ENCODE peak calls at places on chromosomes 4 and X, in ten cellular contexts. Y is suprapubic skin, L is transverse colon, J is HepG2, S is GM12878, M is upper lobe of left lung, Z is HCT116, P is heart left ventricle, W is IMR-90, Q is body of pancreas. D is an unnamed sample. For H3K4me1, the result is how much of the 10 kb centered on the place peaks cover.

GRCh38 chr4:139734201-139734874 is 68.7 kb downstream of the MGST2 start:
- DNase-seq in Y (no peak), L (no peak), J (no peak), S (no peak), M (no peak), Z (no peak), P (no peak), W (peak), Q (peak), D (no peak)

GRCh38 chrX:20620301-20620700 is 353.6 kb upstream of the RPS6KA3 start:
- DNase-seq in Y (no peak), L (no peak), J (no peak), S (no peak), M (no peak), Z (peak), P (no peak), W (no peak), Q (no peak), D (no peak)

GRCh38 chr4:26218677-26219181 is 102.1 kb upstream of the RBPJ start:
- DNase-seq in Y (no peak), L (no peak), J (no peak), S (peak), M (no peak), Z (no peak), P (no peak), W (no peak), Q (no peak), D (no peak)

GRCh38 chrX:30888526-30889146 is 418 bp downstream of the TAB3 start:
- DNase-seq in Y (no peak), L (peak), J (no peak), S (no peak), M (no peak), Z (no peak), P (no peak), W (no peak), Q (peak), D (no peak)

GRCh38 chrX:120749141-120749846 is 119.4 kb upstream of the C1GALT1C1 start:
- DNase-seq in Y (no peak), L (peak), J (no peak), S (no peak), M (no peak), Z (no peak), P (no peak), W (no peak), Q (no peak), D (no peak)

GRCh38 chr4:158006973-158007372 is 165.9 kb downstream of the GASK1B start:
- DNase-seq in Y (no peak), L (no peak), J (no peak), S (no peak), M (no peak), Z (no peak), P (no peak), W (no peak), Q (no peak), D (no peak)

GRCh38 chr4:183098723-183099536 is at the start of gene WWC2:
- DNase-seq in Y (peak), L (peak), J (peak), S (no peak), M (peak), Z (peak), P (peak), W (peak), Q (peak), D (peak)

GRCh38 chr4:107736924-107737448 is 17.0 kb upstream of the PAPSS1 start:
- DNase-seq in Y (no peak), L (peak), J (peak), S (no peak), M (no peak), Z (peak), P (peak), W (peak), Q (peak), D (peak)

GRCh38 chrX:53280703-53281320 is 572 bp downstream of the IQSEC2 start:
- DNase-seq in Y (no peak), L (peak), J (no peak), S (no peak), M (no peak), Z (no peak), P (peak), W (peak), Q (peak), D (no peak)

GRCh38 chr4:64581422-64581821 is 172.2 kb upstream of the TECRL start:
- DNase-seq in Y (no peak), L (no peak), J (no peak), S (no peak), M (no peak), Z (no peak), P (no peak), W (peak), Q (no peak), D (no peak)

GRCh38 chr4:127251423-127251822 is 381.3 kb upstream of the INTU start:
- DNase-seq in Y (no peak), L (no peak), J (no peak), S (no peak), M (no peak), Z (no peak), P (no peak), W (peak), Q (no peak), D (no peak)

GRCh38 chrX:45187731-45188130 is 12.9 kb downstream of the DIPK2B start:
- DNase-seq in Y (no peak), L (no peak), J (no peak), S (no peak), M (no peak), Z (no peak), P (no peak), W (no peak), Q (no peak), D (no peak)

GRCh38 chrX:154531626-154532025 is 15.0 kb downstream of the G6PD start:
- DNase-seq in Y (no peak), L (no peak), J (no peak), S (no peak), M (no peak), Z (no peak), P (no peak), W (peak), Q (no peak), D (no peak)

DNA sequence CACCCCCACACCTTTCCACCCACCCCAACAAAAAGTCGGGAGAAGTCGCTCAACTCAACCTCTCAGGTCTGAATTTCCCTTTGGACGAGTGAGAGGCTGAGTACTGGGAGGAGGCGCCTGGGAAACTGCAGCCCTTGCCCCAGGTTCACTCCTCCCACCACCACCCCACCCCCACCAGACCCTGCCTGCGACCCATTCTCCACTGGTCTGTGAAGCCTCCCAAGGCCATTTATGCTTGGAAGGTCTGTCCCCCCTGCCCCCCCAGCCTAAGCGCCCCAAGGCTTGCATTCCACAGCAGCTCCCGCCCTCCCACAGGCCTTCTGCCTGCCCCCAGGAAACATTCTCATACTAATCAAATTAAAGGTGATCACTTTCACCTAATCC is 27.2 kb downstream of the ELF4 start:
- DNase-seq in Y (no peak), L (no peak), J (no peak), S (no peak), M (no peak), Z (no peak), P (no peak), W (no peak), Q (no peak), D (no peak)
- H3K4me1 ChIP-seq in Y (half or more), L (under half), J (under half), S (under half), M (under half), Z (under half), P (half or more), W (under half), Q (under half), D (under half)

GRCh38 chr4:165345663-165346417 is 18.4 kb downstream of the MSMO1 start:
- DNase-seq in Y (no peak), L (no peak), J (no peak), S (no peak), M (no peak), Z (no peak), P (no peak), W (no peak), Q (no peak), D (no peak)

GRCh38 chr4:165347647-165348569 is 20.4 kb downstream of the MSMO1 start:
- DNase-seq in Y (no peak), L (no peak), J (no peak), S (no peak), M (no peak), Z (no peak), P (no peak), W (no peak), Q (no peak), D (no peak)

GRCh38 chr4:165343353-165344191 is 16.1 kb downstream of the MSMO1 start:
- DNase-seq in Y (no peak), L (no peak), J (peak), S (no peak), M (no peak), Z (no peak), P (no peak), W (no peak), Q (no peak), D (no peak)
- TF ChIP-seq POLR2A in Y (no peak), L (no peak), J (peak), S (no peak), M (no peak), Z (no peak), P (no peak), W (no peak), Q (no peak), D (no peak)

GRCh38 chr4:2269618-2270163 is 7.8 kb upstream of the MXD4 start:
- DNase-seq in Y (no peak), L (no peak), J (no peak), S (no peak), M (peak), Z (no peak), P (peak), W (no peak), Q (no peak), D (no peak)
- H3K4me1 ChIP-seq in Y (under half), L (under half), J (under half), S (under half), M (under half), Z (under half), P (under half), W (under half), Q (under half), D (under half)

GRCh38 chrX:110402855-110403230 is 44.2 kb downstream of the RTL9 start:
- DNase-seq in Y (no peak), L (no peak), J (no peak), S (no peak), M (no peak), Z (no peak), P (no peak), W (no peak), Q (no peak), D (no peak)
- TF ChIP-seq POLR2A in Y (no peak), L (no peak), J (no peak), S (no peak), M (no peak), Z (no peak), P (no peak), W (no peak), Q (no peak), D (no peak)

DNA sequence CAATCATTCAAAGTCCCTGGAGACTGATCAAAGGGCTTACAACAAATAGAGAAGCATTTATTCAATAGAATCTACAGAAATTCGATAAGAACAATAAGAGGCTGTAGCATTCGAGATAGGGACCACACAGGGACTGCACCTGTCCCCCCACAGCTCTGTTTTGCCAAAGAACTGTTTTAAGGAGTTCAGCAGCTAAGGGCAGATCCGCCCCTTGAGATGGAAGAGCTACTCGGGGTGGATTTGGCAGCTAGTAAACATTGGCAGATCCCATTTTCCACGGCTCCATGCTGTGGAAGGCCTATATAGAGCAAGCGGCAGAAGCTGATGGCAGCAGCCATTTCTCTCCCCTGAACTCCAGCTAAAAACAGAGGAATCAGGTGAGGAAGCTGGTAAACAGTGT is 75.7 kb downstream of the GPR82 start:
- DNase-seq in Y (no peak), L (no peak), J (no peak), S (no peak), M (no peak), Z (no peak), P (no peak), W (no peak), Q (no peak), D (no peak)
- H3K4me1 ChIP-seq in Y (under half), L (under half), J (under half), S (under half), M (under half), Z (under half), P (under half), W (under half), Q (under half), D (under half)

DNA sequence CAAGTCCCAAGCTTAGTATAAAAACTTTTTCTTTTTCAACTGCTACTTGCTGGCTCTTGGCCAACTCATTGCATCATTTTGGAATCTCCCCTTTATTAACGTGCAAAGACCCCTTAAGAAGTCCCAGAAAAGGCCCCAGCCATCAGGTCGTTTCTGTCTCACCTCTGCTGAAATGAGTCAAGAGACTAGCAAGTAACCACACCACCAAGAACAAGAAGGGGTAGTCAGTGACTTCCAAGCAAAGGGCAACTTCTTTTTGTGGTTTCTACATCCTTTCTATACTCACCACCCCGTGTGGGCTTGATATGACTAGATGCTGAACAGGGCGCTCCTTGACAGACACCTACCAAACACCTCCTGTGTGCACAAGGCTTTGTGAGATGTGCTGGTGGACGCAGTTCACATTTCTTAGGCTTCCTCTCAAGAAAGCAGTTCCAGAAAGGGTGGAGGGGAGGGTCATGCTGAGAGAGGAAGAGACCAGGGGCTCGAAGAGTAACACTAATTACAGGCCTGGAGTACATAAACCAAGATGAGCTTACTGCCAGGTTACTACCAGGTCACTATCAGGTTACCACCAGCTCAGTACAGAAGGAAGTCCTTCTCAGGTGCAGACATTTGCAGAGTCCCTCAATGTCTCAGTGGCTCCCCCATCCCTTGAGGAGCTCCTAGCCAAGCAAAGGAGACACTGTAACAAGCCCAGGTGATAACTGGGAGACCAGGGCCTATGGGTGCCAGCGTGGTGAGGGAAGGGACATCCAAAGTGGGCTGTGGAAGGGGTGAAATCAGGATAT is 19.3 kb downstream of the JAKMIP1 start:
- DNase-seq in Y (no peak), L (no peak), J (no peak), S (peak), M (no peak), Z (no peak), P (no peak), W (no peak), Q (no peak), D (no peak)
- TF ChIP-seq POLR2A in Y (no peak), L (no peak), J (no peak), S (peak), M (no peak), Z (no peak), P (no peak), W (no peak), Q (no peak), D (no peak)